ENCODE peak calls at places on chromosomes 1 and 21, in six cellular contexts. K is sigmoid colon, G is ovary, P is A549, Y is transverse colon, M is stomach. N is an unnamed sample.

GRCh38 chr1:239898067-239898730 is 193.5 kb upstream of the FMN2 start:
- DNase-seq in K (peak; percentile 91), G (peak; percentile 83), P (peak; percentile 76), Y (peak; percentile 78), M (peak; percentile 86), N (peak; percentile 40)

GRCh38 chr1:181112071-181112929 is 23.8 kb downstream of the IER5 start:
- DNase-seq in K (peak; percentile 94), G (peak; percentile 50), P (peak; percentile 97), Y (peak; percentile 77), M (peak; percentile 74), N (peak; percentile 79)

GRCh38 chr1:75632350-75632949 is 21.5 kb upstream of the SLC44A5 start:
- DNase-seq in K (no peak), G (no peak), P (peak; percentile 4), Y (no peak), M (no peak), N (no peak)

GRCh38 chr1:228097333-228098081 is 5.6 kb downstream of the C1orf35 start:
- DNase-seq in K (peak; percentile 63), G (peak; percentile 23), P (no peak), Y (no peak), M (peak; percentile 21), N (no peak)

GRCh38 chr1:224851210-224851849 is 78.1 kb upstream of the DNAH14 start:
- DNase-seq in K (no peak), G (no peak), P (peak; percentile 55), Y (peak; percentile 68), M (peak; percentile 77), N (peak; percentile 59)

GRCh38 chr21:20040768-20041167 is 957.4 kb upstream of the NCAM2 start:
- DNase-seq in K (no peak), G (no peak), P (no peak), Y (no peak), M (no peak), N (no peak)

GRCh38 chr1:116697892-116698595 is 30.5 kb upstream of the IGSF3 start:
- DNase-seq in K (no peak), G (no peak), P (no peak), Y (no peak), M (no peak), N (no peak)

GRCh38 chr1:244807138-244807537 is 28.3 kb upstream of the COX20 start:
- DNase-seq in K (no peak), G (no peak), P (no peak), Y (no peak), M (no peak), N (no peak)

GRCh38 chr21:41369105-41369914 is 7.5 kb downstream of the MX2 start:
- DNase-seq in K (peak; percentile 69), G (peak; percentile 41), P (no peak), Y (no peak), M (no peak), N (no peak)

GRCh38 chr21:36882776-36883175 is 83.7 kb downstream of the HLCS start:
- DNase-seq in K (no peak), G (no peak), P (no peak), Y (no peak), M (no peak), N (no peak)

GRCh38 chr1:179141592-179142244 is 59.8 kb downstream of the TOR3A start:
- DNase-seq in K (no peak), G (no peak), P (no peak), Y (no peak), M (no peak), N (no peak)

GRCh38 chr1:228205526-228206436 is 2.1 kb upstream of the OBSCN start:
- DNase-seq in K (no peak), G (no peak), P (no peak), Y (no peak), M (no peak), N (no peak)

GRCh38 chr1:208101661-208102431 is 142.3 kb downstream of the PLXNA2 start:
- DNase-seq in K (no peak), G (peak; percentile 91), P (no peak), Y (peak; percentile 73), M (no peak), N (peak; percentile 40)

GRCh38 chr1:117796226-117796625 is 133.2 kb downstream of the GDAP2 start:
- DNase-seq in K (no peak), G (no peak), P (no peak), Y (no peak), M (no peak), N (no peak)

GRCh38 chr1:110915804-110916203 is 42.9 kb downstream of the CD53 start:
- DNase-seq in K (no peak), G (no peak), P (no peak), Y (no peak), M (no peak), N (no peak)

GRCh38 chr21:43353282-43354010 is 73.5 kb downstream of the SIK1 start:
- DNase-seq in K (no peak), G (no peak), P (no peak), Y (no peak), M (no peak), N (no peak)

GRCh38 chr1:93758842-93759515 is 77.3 kb upstream of the BCAR3 start:
- DNase-seq in K (no peak), G (no peak), P (no peak), Y (no peak), M (no peak), N (no peak)

GRCh38 chr1:228860911-228861829 is 125.9 kb downstream of the RHOU start:
- DNase-seq in K (no peak), G (no peak), P (peak; percentile 94), Y (peak; percentile 64), M (peak; percentile 58), N (no peak)

GRCh38 chr1:3287656-3288160 is 166.8 kb upstream of the ARHGEF16 start:
- DNase-seq in K (no peak), G (no peak), P (no peak), Y (no peak), M (no peak), N (no peak)

GRCh38 chr1:203794764-203795381 is 550 bp upstream of the ZBED6 start:
- DNase-seq in K (no peak), G (no peak), P (no peak), Y (no peak), M (no peak), N (no peak)
- H3K4me3 ChIP-seq in K (peak overlapping the region; percentile 90), G (peak overlapping the region; percentile 88), P (peak overlapping the region; percentile 76), Y (peak overlapping the region; percentile 82), M (peak overlapping the region; percentile 93), N (peak overlapping the region; percentile 91)

DNA sequence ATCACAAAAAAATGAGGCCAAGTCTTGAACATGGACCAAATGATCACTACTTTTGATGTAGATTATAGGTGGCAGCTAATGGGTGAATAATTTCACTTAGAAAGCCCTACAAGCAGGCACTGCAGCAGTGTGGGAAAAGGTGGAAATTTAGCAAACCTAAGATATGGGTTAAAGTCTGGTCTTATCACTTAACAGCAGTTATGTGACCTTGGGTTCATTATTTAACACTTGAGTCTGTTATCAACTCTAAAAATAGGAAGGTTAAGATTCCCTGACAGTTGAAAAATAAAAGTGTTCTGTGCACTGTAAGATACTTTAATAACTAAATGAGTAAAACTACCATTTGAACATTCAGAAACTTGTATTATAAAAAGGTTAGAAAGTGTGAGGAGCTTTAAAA is 47.5 kb downstream of the SSX2IP start:
- DNase-seq in K (no peak), G (no peak), P (no peak), Y (no peak), M (no peak), N (no peak)
- TF ChIP-seq EP300 in K (no peak), G (no peak), P (no peak), Y (no peak), M (no peak), N (no peak)

GRCh38 chr1:37475380-37476086 is 1.2 kb downstream of the ZC3H12A start:
- DNase-seq in K (no peak), G (peak; percentile 38), P (no peak), Y (peak; percentile 29), M (no peak), N (no peak)

GRCh38 chr1:37474051-37474696 is at the start of gene ZC3H12A:
- DNase-seq in K (peak; percentile 96), G (peak; percentile 91), P (peak; percentile 58), Y (peak; percentile 96), M (peak; percentile 96), N (peak; percentile 84)

GRCh38 chr1:37473431-37474050 is 839 bp upstream of the ZC3H12A start:
- DNase-seq in K (no peak), G (no peak), P (no peak), Y (no peak), M (no peak), N (no peak)

GRCh38 chr1:37476087-37476452 is 1.7 kb downstream of the ZC3H12A start:
- DNase-seq in K (no peak), G (no peak), P (no peak), Y (peak; percentile 13), M (no peak), N (no peak)

GRCh38 chr1:37474697-37475379 is 458 bp downstream of the ZC3H12A start:
- DNase-seq in K (peak; percentile 83), G (peak; percentile 67), P (no peak), Y (peak; percentile 38), M (peak; percentile 35), N (no peak)
- TF ChIP-seq POLR2A in K (no peak), G (no peak), P (no peak), Y (no peak), M (no peak), N (no peak)

GRCh38 chr1:119003413-119004128 is 15.4 kb upstream of the TBX15 start:
- DNase-seq in K (no peak), G (no peak), P (no peak), Y (no peak), M (no peak), N (no peak)

GRCh38 chr1:118999348-119000071 is 11.4 kb upstream of the TBX15 start:
- DNase-seq in K (no peak), G (no peak), P (no peak), Y (no peak), M (no peak), N (no peak)

GRCh38 chr1:118998171-118998570 is 10.0 kb upstream of the TBX15 start:
- DNase-seq in K (no peak), G (no peak), P (no peak), Y (no peak), M (no peak), N (no peak)

GRCh38 chr1:119001181-119002018 is 13.3 kb upstream of the TBX15 start:
- DNase-seq in K (peak; percentile 54), G (no peak), P (no peak), Y (no peak), M (no peak), N (no peak)

DNA sequence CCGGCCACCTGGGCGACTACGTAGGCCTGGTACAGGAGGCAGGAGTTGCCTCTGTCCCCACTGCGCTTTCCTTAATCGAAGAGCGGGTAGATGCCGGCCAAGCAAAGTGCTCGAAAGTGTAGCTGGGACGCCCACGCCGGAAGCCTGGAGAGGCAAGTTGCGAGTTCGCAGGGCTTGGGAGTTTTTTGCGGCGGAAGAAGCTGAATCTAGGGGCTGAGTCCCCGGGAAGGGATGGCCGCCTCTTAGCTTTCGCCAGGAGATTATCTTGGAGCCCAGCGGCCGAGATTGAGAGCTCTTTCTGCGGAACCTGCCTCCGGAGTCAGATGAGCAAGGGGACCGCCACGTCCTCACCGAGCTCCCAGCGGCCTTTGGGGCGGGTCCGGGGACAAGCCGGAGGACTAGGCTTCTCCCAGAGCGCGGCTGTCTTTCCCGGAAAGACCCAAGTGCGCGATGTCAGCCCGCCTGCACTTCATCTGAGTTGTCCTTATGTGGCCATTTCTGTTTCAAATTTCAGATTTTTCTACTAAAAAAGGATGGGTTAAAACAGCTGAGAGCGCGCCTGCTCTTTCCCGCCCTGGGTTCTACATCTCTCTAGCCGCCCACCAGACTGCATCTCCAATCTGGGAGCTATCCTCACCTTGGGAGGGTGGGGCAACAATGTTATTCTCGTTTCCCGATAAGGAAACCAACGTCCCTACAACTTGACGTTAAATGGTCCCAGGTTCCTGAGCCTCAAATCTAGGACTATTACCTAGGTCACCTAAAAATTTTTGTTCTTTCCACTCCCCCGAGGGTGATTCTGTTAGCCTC is 12.4 kb upstream of the TBX15 start:
- DNase-seq in K (peak; percentile 59), G (no peak), P (no peak), Y (no peak), M (no peak), N (no peak)
- H3K4me3 ChIP-seq in K (peak overlapping the region; percentile 8), G (no peak overlapping the region), P (peak overlapping the region; percentile 21), Y (no peak overlapping the region), M (no peak overlapping the region), N (peak overlapping the region; percentile 35)